ENCODE peak calls at places on chromosomes 2 and 18, in seven cellular contexts. U, S, A, X, H, K and M are unnamed samples.
A peak's percentile ranks its signal among the peaks of the same experiment; 100 is the strongest.

GRCh38 chr2:122528061-122528460 is 772.6 kb downstream of the TSN start:
- DNase-seq in H (no peak), X (no peak), A (peak; percentile 33), S (no peak), K (no peak), U (no peak), M (no peak)

GRCh38 chr2:45836316-45836715 is 184.8 kb downstream of the PRKCE start:
- DNase-seq in X (no peak), H (no peak), A (no peak), S (no peak), K (no peak), U (no peak), M (peak; percentile 38)

GRCh38 chr2:38494394-38494793 is 108.3 kb downstream of the HNRNPLL start:
- DNase-seq in K (no peak), X (no peak), S (no peak), A (no peak), H (no peak), U (no peak), M (no peak)

GRCh38 chr18:59359576-59359952 is 499 bp upstream of the LMAN1 start:
- DNase-seq in U (no peak), S (no peak), A (no peak), K (no peak), H (no peak), X (no peak), M (no peak)

GRCh38 chr2:232511336-232511863 is 8.8 kb upstream of the PRSS56 start:
- DNase-seq in X (no peak), K (no peak), S (no peak), U (peak; percentile 71), H (no peak), A (no peak), M (no peak)

GRCh38 chr2:240324312-240325005 is 111.0 kb upstream of the GPC1 start:
- DNase-seq in A (no peak), H (no peak), U (no peak), K (no peak), S (no peak), X (no peak), M (no peak)

GRCh38 chr2:48045613-48046012 is 139.3 kb upstream of the FBXO11 start:
- DNase-seq in X (no peak), U (no peak), A (no peak), H (no peak), K (no peak), S (no peak), M (no peak)

GRCh38 chr2:164706522-164706921 is 85.2 kb upstream of the GRB14 start:
- DNase-seq in H (no peak), S (no peak), X (no peak), K (no peak), A (peak; percentile 67), U (no peak), M (no peak)

GRCh38 chr2:220002699-220003098 is 375.3 kb downstream of the SLC4A3 start:
- DNase-seq in X (no peak), K (no peak), U (no peak), H (no peak), A (no peak), S (no peak), M (no peak)

GRCh38 chr18:74375999-74376398 is 60.4 kb downstream of the C18orf63 start:
- DNase-seq in A (peak; percentile 54), S (no peak), K (no peak), H (no peak), U (no peak), X (no peak), M (no peak)

GRCh38 chr18:79030680-79031079 is 38.5 kb upstream of the ATP9B start:
- DNase-seq in K (no peak), U (no peak), S (no peak), A (no peak), H (no peak), X (no peak), M (no peak)

GRCh38 chr18:23231340-23232021 is 96.2 kb downstream of the CABLES1 start:
- DNase-seq in X (peak; percentile 93), A (peak; percentile 98), U (no peak), S (peak; percentile 70), H (no peak), K (no peak), M (no peak)

GRCh38 chr2:9287400-9288059 is 80.9 kb downstream of the ASAP2 start:
- DNase-seq in K (no peak), A (peak; percentile 100), U (no peak), X (no peak), S (no peak), H (no peak), M (no peak)

GRCh38 chr18:40832362-40832761 is 1122.7 kb upstream of the PIK3C3 start:
- DNase-seq in H (no peak), U (no peak), S (no peak), A (no peak), K (no peak), X (no peak), M (no peak)

GRCh38 chr2:181124499-181124898 is 144.1 kb downstream of the UBE2E3 start:
- DNase-seq in K (no peak), A (peak; percentile 40), S (no peak), H (no peak), X (no peak), U (no peak), M (no peak)